ENCODE peak calls at places on chromosome 16, in nine cellular contexts. F is GM13976, P is hepatocyte, L is cardiac fibroblast, R is H1, Q is epithelial cell of esophagus, E is foreskin fibroblast, U is lower leg skin, I is mammary epithelial cell. Z is an unnamed sample.

GRCh38 chr16:74601131-74601871 is 5.6 kb downstream of the GLG1 start:
- DNase-seq in F (no peak), P (no peak), L (no peak), R (no peak), Q (peak), E (no peak), U (no peak), I (peak), Z (no peak)

GRCh38 chr16:8864480-8864879 is 4.3 kb downstream of the CARHSP1 start:
- DNase-seq in F (no peak), P (no peak), L (no peak), R (no peak), Q (no peak), E (no peak), U (no peak), I (no peak), Z (no peak)

GRCh38 chr16:24085665-24086064 is 170.5 kb upstream of the CACNG3 start:
- DNase-seq in F (no peak), P (no peak), L (no peak), R (no peak), Q (no peak), E (no peak), U (no peak), I (no peak), Z (no peak)

GRCh38 chr16:3461120-3461519 is 17.6 kb downstream of the NAA60 start:
- DNase-seq in F (peak), P (no peak), L (no peak), R (no peak), Q (no peak), E (no peak), U (no peak), I (no peak), Z (no peak)

GRCh38 chr16:61581417-61582046 is 454.7 kb downstream of the CDH8 start:
- DNase-seq in F (no peak), P (no peak), L (no peak), R (no peak), Q (no peak), E (no peak), U (peak), I (no peak), Z (peak)

GRCh38 chr16:81136331-81137011 is 40.3 kb upstream of the GCSH start:
- DNase-seq in F (no peak), P (no peak), L (no peak), R (no peak), Q (no peak), E (peak), U (no peak), I (no peak), Z (no peak)

GRCh38 chr16:14071576-14072271 is 605 bp downstream of the MRTFB start:
- DNase-seq in F (no peak), P (no peak), L (no peak), R (no peak), Q (no peak), E (peak), U (no peak), I (peak), Z (peak)

GRCh38 chr16:31107465-31107867 is 720 bp upstream of the BCKDK start:
- DNase-seq in F (peak), P (peak), L (no peak), R (no peak), Q (no peak), E (no peak), U (no peak), I (no peak), Z (no peak)

GRCh38 chr16:80527297-80527696 is 13.5 kb upstream of the DYNLRB2 start:
- DNase-seq in F (peak), P (peak), L (peak), R (no peak), Q (peak), E (peak), U (no peak), I (peak), Z (no peak)

GRCh38 chr16:15948532-15949209 is 745 bp upstream of the ABCC1 start:
- DNase-seq in F (peak), P (no peak), L (no peak), R (no peak), Q (no peak), E (no peak), U (no peak), I (no peak), Z (no peak)

GRCh38 chr16:57303021-57303909 is 18.8 kb upstream of the PLLP start:
- DNase-seq in F (no peak), P (no peak), L (no peak), R (no peak), Q (no peak), E (no peak), U (peak), I (no peak), Z (no peak)

GRCh38 chr16:87172632-87173031 is 144.6 kb downstream of the C16orf95 start:
- DNase-seq in F (no peak), P (no peak), L (no peak), R (no peak), Q (no peak), E (no peak), U (no peak), I (no peak), Z (no peak)

GRCh38 chr16:11179569-11179968 is 76.4 kb downstream of the SOCS1 start:
- DNase-seq in F (no peak), P (no peak), L (no peak), R (no peak), Q (no peak), E (no peak), U (no peak), I (no peak), Z (no peak)

GRCh38 chr16:11563493-11564040 is 23.2 kb downstream of the LITAF start:
- DNase-seq in F (no peak), P (no peak), L (no peak), R (no peak), Q (no peak), E (no peak), U (no peak), I (no peak), Z (no peak)

GRCh38 chr16:30376508-30376907 is 1.9 kb downstream of the MYL11 start:
- DNase-seq in F (no peak), P (no peak), L (no peak), R (no peak), Q (no peak), E (no peak), U (no peak), I (no peak), Z (no peak)

GRCh38 chr16:79980650-79981521 is 380.3 kb upstream of the MAF start:
- DNase-seq in F (no peak), P (no peak), L (no peak), R (no peak), Q (no peak), E (no peak), U (no peak), I (no peak), Z (no peak)

GRCh38 chr16:79089735-79090284 is 510.7 kb downstream of the MAF start:
- DNase-seq in F (no peak), P (no peak), L (no peak), R (no peak), Q (no peak), E (no peak), U (no peak), I (no peak), Z (peak)

GRCh38 chr16:81601601-81602251 is 157.1 kb downstream of the CMIP start:
- DNase-seq in F (no peak), P (no peak), L (peak), R (no peak), Q (peak), E (peak), U (peak), I (no peak), Z (no peak)

GRCh38 chr16:47506800-47507199 is 45.7 kb downstream of the PHKB start:
- DNase-seq in F (no peak), P (no peak), L (no peak), R (no peak), Q (no peak), E (no peak), U (no peak), I (no peak), Z (no peak)

GRCh38 chr16:57590654-57591085 is 37.8 kb upstream of the ADGRG1 start:
- DNase-seq in F (no peak), P (peak), L (peak), R (no peak), Q (peak), E (peak), U (peak), I (peak), Z (peak)

GRCh38 chr16:57803413-57803990 is 1.2 kb upstream of the KIFC3 start:
- DNase-seq in F (no peak), P (no peak), L (peak), R (no peak), Q (no peak), E (no peak), U (no peak), I (no peak), Z (peak)

GRCh38 chr16:16148755-16149154 is 74.5 kb downstream of the ABCC6 start:
- DNase-seq in F (no peak), P (no peak), L (peak), R (no peak), Q (no peak), E (no peak), U (no peak), I (no peak), Z (no peak)

GRCh38 chr16:53207810-53208752 is 153.3 kb downstream of the CHD9 start:
- DNase-seq in F (peak), P (peak), L (peak), R (peak), Q (peak), E (peak), U (no peak), I (peak), Z (no peak)

DNA sequence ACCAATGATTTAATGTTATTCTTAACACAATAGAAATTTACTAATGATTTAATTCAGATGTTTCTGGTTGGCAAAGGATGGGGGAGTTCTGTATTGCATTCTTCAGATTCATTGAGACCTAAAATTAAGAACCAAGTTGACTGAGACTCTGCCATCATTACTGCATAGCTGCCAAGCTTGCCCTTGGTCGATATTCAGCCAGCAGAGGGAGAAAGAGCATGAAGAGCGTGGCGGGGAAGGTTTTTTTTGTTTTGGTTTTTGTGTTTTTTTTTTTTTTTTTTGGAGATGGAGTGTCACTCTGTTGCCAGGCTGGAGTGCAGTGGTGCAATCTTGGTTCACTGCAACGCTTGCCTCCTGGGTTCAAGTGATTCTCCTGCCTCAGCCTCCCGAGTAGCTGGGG is 659.4 kb upstream of the EEF2KMT start:
- DNase-seq in F (no peak), P (no peak), L (no peak), R (no peak), Q (no peak), E (no peak), U (no peak), I (no peak), Z (no peak)
- TF ChIP-seq CTCF in F (no peak), P (no peak), L (no peak), R (peak), Q (no peak), E (no peak), U (no peak), I (no peak), Z (no peak)

GRCh38 chr16:89600427-89600826 is 13.0 kb upstream of the DPEP1 start:
- DNase-seq in F (no peak), P (no peak), L (no peak), R (no peak), Q (peak), E (no peak), U (no peak), I (peak), Z (no peak)

GRCh38 chr16:89598199-89598598 is 15.2 kb upstream of the DPEP1 start:
- DNase-seq in F (no peak), P (no peak), L (no peak), R (no peak), Q (no peak), E (peak), U (no peak), I (no peak), Z (no peak)

GRCh38 chr16:89600956-89601355 is 12.5 kb upstream of the DPEP1 start:
- DNase-seq in F (no peak), P (no peak), L (no peak), R (no peak), Q (no peak), E (peak), U (no peak), I (no peak), Z (no peak)

GRCh38 chr16:89599902-89600301 is 13.5 kb upstream of the DPEP1 start:
- DNase-seq in F (no peak), P (no peak), L (no peak), R (no peak), Q (no peak), E (no peak), U (no peak), I (no peak), Z (no peak)

DNA sequence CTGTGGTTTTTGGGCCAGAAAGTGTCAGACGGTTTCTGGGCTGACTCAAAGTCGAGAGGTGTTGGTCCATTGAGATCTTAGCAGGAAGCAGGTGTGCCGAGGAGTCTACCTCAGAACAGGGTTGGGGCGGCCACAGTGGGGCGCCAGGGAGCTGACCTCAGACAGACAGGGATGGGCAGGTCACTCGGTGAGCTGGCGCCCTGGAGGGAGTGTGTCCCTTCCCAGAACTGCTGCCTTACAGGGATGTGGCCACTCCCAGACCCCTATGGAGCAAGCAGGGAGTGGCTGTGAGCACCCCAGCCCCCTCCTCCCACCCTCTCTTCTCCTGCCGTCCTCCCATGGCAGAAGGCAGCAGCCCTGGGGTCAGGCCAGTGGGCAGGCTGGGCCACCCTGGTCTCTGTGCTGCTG is 14.0 kb upstream of the DPEP1 start:
- DNase-seq in F (peak), P (peak), L (no peak), R (peak), Q (peak), E (peak), U (no peak), I (peak), Z (no peak)
- TF ChIP-seq CTCF in F (peak), P (peak), L (peak), R (peak), Q (peak), E (peak), U (no peak), I (peak), Z (no peak)

DNA sequence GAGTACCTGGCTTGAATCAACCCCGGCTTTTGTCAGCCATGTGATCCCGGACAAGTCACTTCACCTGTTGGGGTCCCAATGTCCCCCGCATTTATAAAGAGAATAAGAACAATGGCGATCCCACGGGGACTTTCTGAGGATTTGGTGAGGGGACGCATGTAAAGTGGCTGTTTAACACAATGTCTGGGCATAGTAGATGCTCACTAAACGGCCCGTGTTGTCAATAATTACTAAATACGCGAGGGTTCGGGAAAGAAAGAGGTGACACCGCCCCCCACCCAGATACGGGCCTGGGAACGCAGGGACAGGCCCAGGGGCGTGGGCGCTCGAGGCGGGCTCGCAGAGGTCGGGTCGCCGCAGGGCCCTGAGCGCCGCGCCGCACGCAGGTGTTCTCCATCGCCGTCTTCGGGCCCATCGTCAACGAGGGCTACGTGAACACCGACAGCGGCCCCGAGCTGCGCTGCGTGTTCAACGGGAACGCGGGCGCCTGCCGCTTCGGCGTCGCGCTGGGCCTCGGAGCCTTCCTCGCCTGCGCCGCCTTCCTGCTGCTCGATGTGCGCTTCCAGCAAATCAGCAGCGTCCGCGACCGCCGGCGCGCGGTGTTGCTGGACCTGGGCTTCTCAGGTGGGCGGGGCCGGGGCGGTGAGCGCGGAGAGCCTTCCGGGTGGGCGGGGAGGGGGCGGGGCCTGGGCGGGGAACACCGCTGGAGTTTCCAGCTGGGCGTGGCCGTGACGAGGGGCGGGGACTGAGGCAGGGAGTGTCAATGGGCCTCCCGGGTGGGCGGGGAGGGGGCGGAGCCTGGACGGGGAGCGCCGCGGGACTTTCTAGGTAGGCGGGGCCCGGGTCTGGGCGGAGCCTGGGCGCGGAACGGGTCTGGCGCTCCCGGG is 2.1 kb downstream of the SYNGR3 start:
- DNase-seq in F (peak), P (peak), L (peak), R (peak), Q (peak), E (peak), U (peak), I (peak), Z (peak)
- TF ChIP-seq CTCF in F (no peak), P (no peak), L (no peak), R (no peak), Q (no peak), E (no peak), U (no peak), I (no peak), Z (no peak)

GRCh38 chr16:66511615-66512500 is 38.1 kb downstream of the TK2 start:
- DNase-seq in F (no peak), P (no peak), L (peak), R (peak), Q (peak), E (peak), U (peak), I (peak), Z (no peak)
- TF ChIP-seq CTCF in F (no peak), P (no peak), L (peak), R (peak), Q (peak), E (no peak), U (no peak), I (no peak), Z (no peak)